ENCODE peak calls at places on chromosomes 2 and 18, in five cellular contexts. One of them, this sample, is unnamed.

GRCh38 chr2:100615886-100616285 is 53.1 kb downstream of the PDCL3 start:
- DNase-seq in K562: no peak
- DNase-seq in endothelial cell of umbilical vein: no peak
- DNase-seq in H1: no peak
- DNase-seq in HepG2: no peak
- DNase-seq in this sample: no peak

GRCh38 chr18:48278081-48278480 is 131.1 kb downstream of the ZBTB7C start:
- DNase-seq in HepG2: no peak
- DNase-seq in H1: no peak
- DNase-seq in K562: no peak
- DNase-seq in endothelial cell of umbilical vein: no peak
- DNase-seq in this sample: no peak

GRCh38 chr18:62066121-62066818 is 120.6 kb downstream of the PIGN start:
- DNase-seq in K562: peak; percentile 52
- DNase-seq in H1: no peak
- DNase-seq in HepG2: peak; percentile 67
- DNase-seq in endothelial cell of umbilical vein: no peak
- DNase-seq in this sample: no peak

GRCh38 chr2:148032215-148032614 is 11.3 kb downstream of the MBD5 start:
- DNase-seq in HepG2: no peak
- DNase-seq in H1: no peak
- DNase-seq in endothelial cell of umbilical vein: no peak
- DNase-seq in K562: no peak
- DNase-seq in this sample: no peak

GRCh38 chr2:46434851-46435273 is 44.5 kb upstream of the TMEM247 start:
- DNase-seq in H1: no peak
- DNase-seq in HepG2: peak; percentile 88
- DNase-seq in endothelial cell of umbilical vein: no peak
- DNase-seq in K562: no peak
- DNase-seq in this sample: no peak

GRCh38 chr2:27800856-27801255 is 29.3 kb downstream of the MRPL33 start:
- DNase-seq in HepG2: no peak
- DNase-seq in H1: peak; percentile 27
- DNase-seq in endothelial cell of umbilical vein: no peak
- DNase-seq in K562: no peak
- DNase-seq in this sample: no peak

GRCh38 chr2:124091721-124092120 is 66.6 kb downstream of the CNTNAP5 start:
- DNase-seq in endothelial cell of umbilical vein: no peak
- DNase-seq in K562: no peak
- DNase-seq in HepG2: no peak
- DNase-seq in H1: no peak
- DNase-seq in this sample: no peak

GRCh38 chr18:71105078-71105819 is 816.4 kb downstream of the SOCS6 start:
- DNase-seq in H1: no peak
- DNase-seq in endothelial cell of umbilical vein: no peak
- DNase-seq in HepG2: no peak
- DNase-seq in K562: no peak
- DNase-seq in this sample: no peak

GRCh38 chr2:624551-625347 is 52.5 kb downstream of the TMEM18 start:
- DNase-seq in H1: no peak
- DNase-seq in HepG2: no peak
- DNase-seq in endothelial cell of umbilical vein: no peak
- DNase-seq in K562: no peak
- DNase-seq in this sample: no peak

GRCh38 chr2:239780236-239780997 is 244.7 kb downstream of the NDUFA10 start:
- DNase-seq in HepG2: no peak
- DNase-seq in H1: peak; percentile 6
- DNase-seq in K562: no peak
- DNase-seq in endothelial cell of umbilical vein: no peak
- DNase-seq in this sample: no peak

GRCh38 chr2:73210019-73210418 is 4.0 kb upstream of the SMYD5 start:
- DNase-seq in endothelial cell of umbilical vein: no peak
- DNase-seq in HepG2: no peak
- DNase-seq in K562: peak; percentile 54
- DNase-seq in H1: no peak
- DNase-seq in this sample: no peak

GRCh38 chr2:237978058-237978712 is 11.4 kb downstream of the UBE2F start:
- DNase-seq in K562: peak; percentile 82
- DNase-seq in HepG2: no peak
- DNase-seq in H1: no peak
- DNase-seq in endothelial cell of umbilical vein: no peak
- DNase-seq in this sample: no peak

GRCh38 chr2:113831156-113831555 is 58.7 kb upstream of the ACTR3 start:
- DNase-seq in HepG2: no peak
- DNase-seq in endothelial cell of umbilical vein: no peak
- DNase-seq in H1: no peak
- DNase-seq in K562: peak; percentile 30
- DNase-seq in this sample: peak; percentile 50

GRCh38 chr2:46873632-46874068 is 42.0 kb downstream of the MCFD2 start:
- DNase-seq in endothelial cell of umbilical vein: peak; percentile 94
- DNase-seq in K562: peak; percentile 85
- DNase-seq in HepG2: peak; percentile 42
- DNase-seq in H1: no peak
- DNase-seq in this sample: peak; percentile 95

GRCh38 chr2:122191331-122191730 is 435.9 kb downstream of the TSN start:
- DNase-seq in endothelial cell of umbilical vein: no peak
- DNase-seq in H1: peak; percentile 63
- DNase-seq in K562: peak; percentile 50
- DNase-seq in HepG2: peak; percentile 41
- DNase-seq in this sample: peak; percentile 22

GRCh38 chr2:14459927-14460326 is 172.6 kb upstream of the LRATD1 start:
- DNase-seq in H1: no peak
- DNase-seq in HepG2: no peak
- DNase-seq in endothelial cell of umbilical vein: no peak
- DNase-seq in K562: no peak
- DNase-seq in this sample: no peak

GRCh38 chr18:33369711-33370449 is 70.6 kb downstream of the CCDC178 start:
- DNase-seq in K562: no peak
- DNase-seq in HepG2: no peak
- DNase-seq in H1: no peak
- DNase-seq in endothelial cell of umbilical vein: no peak
- DNase-seq in this sample: no peak

GRCh38 chr2:188142636-188143035 is 149.0 kb upstream of the GULP1 start:
- DNase-seq in K562: no peak
- DNase-seq in endothelial cell of umbilical vein: peak; percentile 45
- DNase-seq in H1: no peak
- DNase-seq in HepG2: no peak
- DNase-seq in this sample: peak; percentile 41

GRCh38 chr2:174145827-174146226 is 102.5 kb downstream of the OLA1 start:
- DNase-seq in HepG2: peak; percentile 25
- DNase-seq in H1: no peak
- DNase-seq in K562: peak; percentile 55
- DNase-seq in endothelial cell of umbilical vein: no peak
- DNase-seq in this sample: peak; percentile 57

GRCh38 chr2:20350753-20351554 is at the start of gene PUM2:
- DNase-seq in endothelial cell of umbilical vein: peak; percentile 98
- DNase-seq in H1: peak; percentile 89
- DNase-seq in K562: peak; percentile 98
- DNase-seq in HepG2: peak; percentile 96
- DNase-seq in this sample: peak; percentile 98

GRCh38 chr2:20351555-20352229 is 1.0 kb upstream of the PUM2 start:
- DNase-seq in K562: no peak
- DNase-seq in endothelial cell of umbilical vein: no peak
- DNase-seq in H1: no peak
- DNase-seq in HepG2: peak; percentile 90
- DNase-seq in this sample: peak; percentile 25

GRCh38 chr2:20348542-20348941 is 2.1 kb downstream of the PUM2 start:
- DNase-seq in endothelial cell of umbilical vein: no peak
- DNase-seq in H1: no peak
- DNase-seq in K562: peak; percentile 72
- DNase-seq in HepG2: no peak
- DNase-seq in this sample: no peak

GRCh38 chr2:20349457-20350034 is 1.1 kb downstream of the PUM2 start:
- DNase-seq in endothelial cell of umbilical vein: peak; percentile 34
- DNase-seq in K562: peak; percentile 9
- DNase-seq in H1: no peak
- DNase-seq in HepG2: no peak
- DNase-seq in this sample: peak; percentile 31

DNA sequence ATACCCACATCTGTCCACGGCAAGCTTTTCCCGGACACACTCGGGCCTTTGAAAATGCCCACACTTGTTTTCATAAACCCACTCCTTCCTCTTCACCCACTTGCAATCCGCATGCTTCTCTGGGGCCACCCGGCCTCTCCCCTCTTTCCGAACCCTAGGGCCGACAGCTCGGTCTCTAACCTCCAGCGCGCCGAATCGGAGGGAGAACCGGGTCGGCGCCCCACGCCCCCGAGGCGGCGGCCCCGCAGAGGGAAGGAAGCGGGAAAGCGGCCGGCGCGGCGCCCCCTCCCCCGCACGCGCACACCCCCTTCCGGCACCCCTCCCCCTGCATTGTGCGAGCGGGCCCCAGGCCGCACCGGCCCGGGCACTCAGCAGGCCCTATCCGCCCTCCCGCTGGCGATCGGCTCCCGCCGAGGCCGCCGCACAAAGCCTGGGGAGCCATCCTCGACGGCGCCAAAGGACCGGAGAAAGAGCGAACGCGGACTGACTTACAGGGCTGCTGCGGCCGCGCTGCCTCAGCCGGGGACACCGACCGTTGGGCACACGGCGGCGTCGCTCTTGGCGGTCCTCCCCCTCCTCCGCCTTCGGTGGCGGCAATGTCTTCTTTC is 435 bp downstream of the PUM2 start:
- DNase-seq in H1: peak; percentile 78
- DNase-seq in HepG2: peak; percentile 38
- DNase-seq in endothelial cell of umbilical vein: peak; percentile 60
- DNase-seq in K562: peak; percentile 78
- DNase-seq in this sample: peak; percentile 41
- TF ChIP-seq POLR2A in H1: peak; percentile 70
- TF ChIP-seq POLR2A in HepG2: peak; percentile 54
- TF ChIP-seq POLR2A in endothelial cell of umbilical vein: no peak
- TF ChIP-seq POLR2A in K562: peak; percentile 71
- TF ChIP-seq POLR2A in this sample: peak; percentile 34

DNA sequence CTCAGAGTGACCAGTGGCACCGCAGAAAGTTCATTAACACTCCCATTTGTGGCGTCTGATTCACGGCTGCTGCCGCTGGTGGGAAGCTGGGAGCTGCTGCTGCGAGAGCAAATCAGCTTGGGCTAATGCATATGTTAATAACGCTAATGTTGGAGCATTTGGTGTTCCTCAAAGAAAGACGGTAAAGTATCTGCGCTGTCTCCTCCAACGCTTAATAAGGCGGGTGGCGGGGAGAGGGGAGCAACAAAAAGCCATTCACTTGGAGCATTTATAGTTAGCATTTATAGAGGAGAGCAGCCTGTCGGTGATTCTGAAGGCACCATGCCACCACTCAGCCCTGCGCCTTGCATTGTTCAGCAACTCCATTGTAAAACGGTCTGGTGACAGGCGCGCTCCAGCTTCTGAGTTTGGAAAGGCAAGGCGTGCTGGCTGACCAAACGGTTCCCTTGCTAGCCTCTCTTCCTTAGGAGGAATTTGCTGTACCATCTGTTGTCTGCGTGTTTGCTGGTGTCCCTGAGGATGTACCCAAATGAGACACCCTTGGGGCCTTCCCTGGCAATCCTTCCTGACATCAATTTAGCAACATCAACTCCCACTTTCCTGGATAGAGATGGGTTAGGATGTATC is 83.9 kb downstream of the LYPD1 start:
- DNase-seq in H1: peak; percentile 41
- DNase-seq in K562: no peak
- DNase-seq in endothelial cell of umbilical vein: no peak
- DNase-seq in HepG2: no peak
- DNase-seq in this sample: no peak
- TF ChIP-seq JUN in H1: no peak
- TF ChIP-seq JUN in K562: no peak
- TF ChIP-seq JUN in endothelial cell of umbilical vein: no peak
- TF ChIP-seq JUN in HepG2: no peak
- TF ChIP-seq JUN in this sample: no peak

GRCh38 chr2:231548752-231549151 is 18.5 kb upstream of the NMUR1 start:
- DNase-seq in K562: no peak
- DNase-seq in H1: no peak
- DNase-seq in HepG2: no peak
- DNase-seq in endothelial cell of umbilical vein: no peak
- DNase-seq in this sample: no peak

GRCh38 chr2:231547315-231548110 is 17.3 kb upstream of the NMUR1 start:
- DNase-seq in K562: no peak
- DNase-seq in H1: no peak
- DNase-seq in endothelial cell of umbilical vein: no peak
- DNase-seq in HepG2: no peak
- DNase-seq in this sample: no peak

GRCh38 chr2:231541605-231542509 is 11.6 kb upstream of the NMUR1 start:
- DNase-seq in K562: peak; percentile 27
- DNase-seq in endothelial cell of umbilical vein: no peak
- DNase-seq in H1: peak; percentile 90
- DNase-seq in HepG2: no peak
- DNase-seq in this sample: no peak

GRCh38 chr2:231546014-231546413 is 15.8 kb upstream of the NMUR1 start:
- DNase-seq in HepG2: no peak
- DNase-seq in endothelial cell of umbilical vein: no peak
- DNase-seq in H1: no peak
- DNase-seq in K562: no peak
- DNase-seq in this sample: no peak

DNA sequence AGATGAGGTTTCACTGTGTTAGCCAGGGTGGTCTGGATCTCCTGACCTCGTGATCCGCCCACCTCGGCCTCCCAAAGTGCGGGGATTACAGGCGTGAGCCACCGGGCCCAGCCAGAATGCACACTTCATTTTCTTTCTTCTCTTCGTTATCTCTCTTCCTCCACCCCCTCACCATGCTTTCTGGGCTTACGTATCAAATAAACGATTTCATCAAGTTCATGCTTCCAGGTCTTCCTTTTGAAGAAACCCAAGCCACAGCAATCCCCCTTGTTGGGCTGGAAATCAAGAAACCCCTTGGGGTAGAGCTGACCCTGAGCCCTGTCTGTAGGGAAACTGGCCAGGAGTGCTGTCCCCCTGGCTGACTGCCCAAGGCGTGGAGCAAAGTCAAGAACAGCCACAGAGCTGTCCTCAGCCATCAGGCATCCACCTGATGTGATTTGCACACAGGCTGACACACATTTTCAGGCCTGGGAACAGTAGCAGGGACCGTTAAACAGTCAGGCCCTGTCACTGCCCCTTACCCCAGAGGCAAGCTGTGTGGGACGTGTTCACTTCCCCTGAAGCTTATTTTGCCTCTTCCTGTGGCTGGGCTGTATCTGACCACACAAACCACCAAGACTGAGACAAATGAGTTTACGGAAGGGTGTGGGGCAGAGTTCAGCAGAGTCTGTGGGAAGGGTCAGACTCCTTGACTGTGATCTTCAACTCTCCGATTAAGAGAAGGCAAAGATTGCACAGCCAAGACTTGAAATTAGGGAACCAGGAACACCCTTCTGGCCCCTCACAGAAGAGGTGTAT is 15.1 kb upstream of the NMUR1 start:
- DNase-seq in H1: no peak
- DNase-seq in endothelial cell of umbilical vein: peak; percentile 35
- DNase-seq in HepG2: no peak
- DNase-seq in K562: peak; percentile 45
- DNase-seq in this sample: no peak
- TF ChIP-seq POLR2A in H1: no peak
- TF ChIP-seq POLR2A in endothelial cell of umbilical vein: no peak
- TF ChIP-seq POLR2A in HepG2: no peak
- TF ChIP-seq POLR2A in K562: no peak
- TF ChIP-seq POLR2A in this sample: no peak

DNA sequence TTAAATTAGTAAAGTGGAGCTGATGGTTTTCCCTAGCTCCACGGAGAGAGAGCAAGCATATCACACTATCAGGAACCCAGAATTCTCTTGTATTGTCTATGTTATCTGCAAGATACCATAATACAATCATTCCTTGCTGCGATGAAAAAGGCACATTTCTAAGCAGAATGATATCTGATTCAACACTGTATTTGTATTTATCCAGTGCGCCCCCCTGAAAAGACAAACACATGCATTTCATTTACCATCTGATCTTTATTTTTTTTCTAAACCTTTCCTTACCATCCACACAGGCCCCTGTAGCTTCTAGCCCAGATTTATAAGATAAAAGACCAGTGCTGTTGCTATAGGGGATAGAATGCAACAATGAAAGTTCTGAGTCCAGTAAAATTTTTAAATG is 420.6 kb downstream of the TDRD15 start:
- DNase-seq in K562: no peak
- DNase-seq in H1: no peak
- DNase-seq in HepG2: no peak
- DNase-seq in endothelial cell of umbilical vein: no peak
- DNase-seq in this sample: no peak
- TF ChIP-seq JUN in K562: no peak
- TF ChIP-seq JUN in H1: no peak
- TF ChIP-seq JUN in HepG2: no peak
- TF ChIP-seq JUN in endothelial cell of umbilical vein: no peak
- TF ChIP-seq JUN in this sample: no peak